ENCODE peak calls at places on chromosomes 2 and 18, in six cellular contexts. B, E, Q, G, I and H are unnamed samples. For H3K36me3, the result is how much of the 10 kb centered on the place peaks cover.

GRCh38 chr2:159030674-159031380 is 62.4 kb downstream of the TANC1 start:
- DNase-seq in B (no peak), E (peak), Q (no peak), G (peak), I (peak), H (no peak)

GRCh38 chr2:180268006-180268405 is 260.9 kb upstream of the CWC22 start:
- DNase-seq in B (no peak), E (no peak), Q (no peak), G (no peak), I (peak), H (no peak)

GRCh38 chr2:165494568-165494967 is 25.1 kb downstream of the CSRNP3 start:
- DNase-seq in B (no peak), E (no peak), Q (no peak), G (no peak), I (no peak), H (no peak)

GRCh38 chr2:63163231-63163845 is 112.7 kb downstream of the OTX1 start:
- DNase-seq in B (no peak), E (no peak), Q (no peak), G (peak), I (no peak), H (no peak)

GRCh38 chr2:100252811-100253698 is 69.2 kb downstream of the LONRF2 start:
- DNase-seq in B (no peak), E (no peak), Q (no peak), G (no peak), I (no peak), H (peak)

GRCh38 chr2:100959225-100959880 is 42.7 kb upstream of the RPL31 start:
- DNase-seq in B (no peak), E (no peak), Q (no peak), G (no peak), I (peak), H (no peak)

GRCh38 chr2:238122287-238123217 is 15.9 kb upstream of the KLHL30 start:
- DNase-seq in B (no peak), E (no peak), Q (no peak), G (no peak), I (no peak), H (peak)

GRCh38 chr18:57644540-57644939 is 22.9 kb upstream of the NARS1 start:
- DNase-seq in B (no peak), E (no peak), Q (no peak), G (no peak), I (no peak), H (no peak)

GRCh38 chr18:68391801-68392200 is 323.1 kb downstream of the TMX3 start:
- DNase-seq in B (no peak), E (no peak), Q (no peak), G (no peak), I (no peak), H (no peak)

GRCh38 chr2:9897331-9897737 is 54.1 kb downstream of the TAF1B start:
- DNase-seq in B (peak), E (peak), Q (no peak), G (peak), I (peak), H (no peak)

GRCh38 chr18:63683152-63683551 is 19.6 kb upstream of the SERPINB11 start:
- DNase-seq in B (no peak), E (no peak), Q (no peak), G (peak), I (peak), H (no peak)

GRCh38 chr2:190840572-190841172 is 39.9 kb upstream of the GLS start:
- DNase-seq in B (no peak), E (no peak), Q (no peak), G (no peak), I (no peak), H (no peak)

GRCh38 chr2:120539937-120540718 is 194.2 kb downstream of the INHBB start:
- DNase-seq in B (no peak), E (peak), Q (no peak), G (peak), I (peak), H (no peak)

GRCh38 chr2:231579560-231579959 is 13.1 kb upstream of the TEX44 start:
- DNase-seq in B (no peak), E (no peak), Q (no peak), G (no peak), I (no peak), H (no peak)

GRCh38 chr2:222433381-222434173 is 9.2 kb downstream of the SGPP2 start:
- DNase-seq in B (no peak), E (no peak), Q (no peak), G (no peak), I (no peak), H (no peak)

GRCh38 chr2:191220671-191221070 is 24.5 kb upstream of the MYO1B start:
- DNase-seq in B (no peak), E (no peak), Q (no peak), G (no peak), I (no peak), H (no peak)

GRCh38 chr18:55575066-55575465 is 12.9 kb downstream of the TCF4 start:
- DNase-seq in B (no peak), E (no peak), Q (no peak), G (no peak), I (no peak), H (no peak)

GRCh38 chr18:55577812-55578539 is 10.0 kb downstream of the TCF4 start:
- DNase-seq in B (no peak), E (no peak), Q (no peak), G (no peak), I (no peak), H (no peak)

GRCh38 chr18:55573386-55573785 is 14.6 kb downstream of the TCF4 start:
- DNase-seq in B (no peak), E (no peak), Q (no peak), G (no peak), I (no peak), H (no peak)

GRCh38 chr18:55579471-55579870 is 8.5 kb downstream of the TCF4 start:
- DNase-seq in B (no peak), E (no peak), Q (no peak), G (no peak), I (no peak), H (no peak)

GRCh38 chr18:55575949-55576348 is 12.0 kb downstream of the TCF4 start:
- DNase-seq in B (no peak), E (no peak), Q (no peak), G (no peak), I (no peak), H (no peak)
- H3K36me3 ChIP-seq in B (under half), E (under half), Q (under half), G (under half), I (under half), H (under half)

GRCh38 chr2:61184263-61184662 is 22.3 kb downstream of the C2orf74 start:
- DNase-seq in B (no peak), E (no peak), Q (no peak), G (no peak), I (no peak), H (no peak)
- H3K36me3 ChIP-seq in B (half or more), E (half or more), Q (under half), G (under half), I (half or more), H (half or more)

GRCh38 chr2:152638590-152638989 is 78.7 kb downstream of the PRPF40A start:
- DNase-seq in B (no peak), E (no peak), Q (no peak), G (no peak), I (no peak), H (no peak)
- H3K36me3 ChIP-seq in B (under half), E (under half), Q (under half), G (under half), I (under half), H (under half)

GRCh38 chr2:172551266-172551665 is 4.6 kb upstream of the PDK1 start:
- DNase-seq in B (no peak), E (no peak), Q (no peak), G (no peak), I (no peak), H (no peak)
- H3K36me3 ChIP-seq in B (under half), E (under half), Q (under half), G (under half), I (under half), H (under half)

GRCh38 chr2:84674586-84674985 is 158.3 kb downstream of the DNAH6 start:
- DNase-seq in B (no peak), E (no peak), Q (no peak), G (no peak), I (no peak), H (no peak)
- H3K36me3 ChIP-seq in B (under half), E (under half), Q (under half), G (under half), I (under half), H (under half)

DNA sequence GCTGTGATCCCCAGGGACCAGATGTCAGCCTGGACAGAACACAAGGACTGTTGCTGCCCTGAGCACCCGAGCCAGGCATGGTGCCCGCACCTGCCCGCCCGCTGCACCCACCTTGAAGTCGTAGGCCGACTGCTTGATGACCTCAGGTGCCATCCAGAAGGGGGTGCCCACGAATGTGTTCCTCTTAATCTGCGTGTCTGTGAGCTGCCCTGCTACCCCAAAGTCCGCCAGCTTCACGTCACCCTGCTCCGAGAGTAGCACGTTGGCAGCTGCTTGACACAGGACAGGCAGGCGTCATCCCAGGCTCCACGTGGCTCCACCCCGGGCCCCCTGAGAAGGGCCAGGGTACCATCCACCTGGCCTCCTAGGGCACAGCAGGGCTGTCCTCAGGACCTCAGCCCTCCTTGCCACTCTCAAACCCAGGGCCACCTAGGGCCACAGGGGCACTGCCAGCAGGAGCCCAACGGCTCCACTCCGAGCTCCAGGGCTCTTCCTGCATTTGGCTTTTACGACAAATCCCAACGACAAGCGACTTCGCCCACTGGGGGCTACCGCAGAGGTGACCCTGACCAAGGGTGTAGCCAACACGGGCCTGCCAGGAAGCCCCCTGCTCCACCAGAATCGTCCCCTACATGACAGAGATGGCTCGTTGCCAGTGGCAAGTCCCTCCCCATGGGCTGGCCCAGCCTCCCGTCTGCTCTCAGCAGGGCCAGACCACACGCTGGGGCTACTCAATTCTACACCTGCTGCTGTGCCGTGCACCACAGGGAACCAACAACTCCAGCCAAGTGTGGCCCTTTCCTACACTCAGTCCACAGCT is 9.0 kb downstream of the STK25 start:
- DNase-seq in B (no peak), E (no peak), Q (no peak), G (no peak), I (no peak), H (peak)
- H3K36me3 ChIP-seq in B (half or more), E (under half), Q (under half), G (under half), I (under half), H (under half)